ENCODE peak calls at places on chromosomes 16 and 17, in nine cellular contexts. Z, G, C, K, S, A, M, E and W are unnamed samples.

GRCh38 chr17:27578718-27579085 is 52.3 kb upstream of the LGALS9 start:
- DNase-seq in Z (no peak), G (no peak), C (no peak), K (peak; percentile 24), S (no peak), A (peak; percentile 45), M (no peak), E (no peak), W (no peak)

GRCh38 chr16:60608971-60609370 is 1427.3 kb downstream of the CDH8 start:
- DNase-seq in Z (no peak), G (no peak), C (no peak), K (peak; percentile 41), S (no peak), A (no peak), M (no peak), E (no peak), W (no peak)

GRCh38 chr17:67491009-67491677 is 114.1 kb downstream of the PITPNC1 start:
- DNase-seq in Z (peak; percentile 51), G (peak; percentile 100), C (peak; percentile 19), K (peak; percentile 33), S (peak; percentile 68), A (peak; percentile 19), M (peak; percentile 93), E (no peak), W (peak; percentile 98)

GRCh38 chr17:58669853-58670252 is 22.0 kb downstream of the TEX14 start:
- DNase-seq in Z (no peak), G (no peak), C (no peak), K (no peak), S (no peak), A (no peak), M (no peak), E (no peak), W (no peak)

GRCh38 chr16:56800355-56800754 is 64.7 kb upstream of the SLC12A3 start:
- DNase-seq in Z (no peak), G (no peak), C (no peak), K (no peak), S (no peak), A (peak; percentile 80), M (no peak), E (no peak), W (no peak)

GRCh38 chr17:73900516-73900915 is 256.3 kb upstream of the SDK2 start:
- DNase-seq in Z (no peak), G (no peak), C (no peak), K (no peak), S (no peak), A (no peak), M (no peak), E (no peak), W (no peak)

GRCh38 chr17:49230636-49231562 is at the start of gene PHOSPHO1:
- DNase-seq in Z (peak; percentile 83), G (peak; percentile 68), C (peak; percentile 13), K (peak; percentile 66), S (peak; percentile 82), A (peak; percentile 73), M (peak; percentile 30), E (peak; percentile 94), W (peak; percentile 4)

GRCh38 chr17:19538095-19539039 is 4.7 kb downstream of the SLC47A1 start:
- DNase-seq in Z (no peak), G (no peak), C (no peak), K (no peak), S (no peak), A (peak; percentile 93), M (no peak), E (no peak), W (no peak)

GRCh38 chr17:10325036-10325435 is 47.8 kb downstream of the MYH13 start:
- DNase-seq in Z (no peak), G (no peak), C (no peak), K (no peak), S (no peak), A (no peak), M (no peak), E (no peak), W (no peak)

GRCh38 chr16:88570691-88571092 is 489 bp downstream of the ZC3H18 start:
- DNase-seq in Z (peak; percentile 42), G (no peak), C (no peak), K (peak; percentile 33), S (no peak), A (no peak), M (no peak), E (peak; percentile 36), W (no peak)

GRCh38 chr17:42107124-42107523 is 5.4 kb downstream of the DHX58 start:
- DNase-seq in Z (no peak), G (no peak), C (no peak), K (no peak), S (no peak), A (no peak), M (no peak), E (no peak), W (no peak)

GRCh38 chr17:42106009-42106408 is 6.5 kb downstream of the DHX58 start:
- DNase-seq in Z (no peak), G (no peak), C (no peak), K (no peak), S (no peak), A (no peak), M (no peak), E (no peak), W (no peak)

GRCh38 chr17:42101513-42102292 is 3.4 kb upstream of the ZNF385C start:
- DNase-seq in Z (peak; percentile 82), G (peak; percentile 69), C (no peak), K (peak; percentile 21), S (no peak), A (peak; percentile 65), M (peak; percentile 13), E (peak; percentile 56), W (no peak)

GRCh38 chr17:42104264-42104663 is 6.0 kb upstream of the ZNF385C start:
- DNase-seq in Z (no peak), G (no peak), C (no peak), K (no peak), S (no peak), A (no peak), M (no peak), E (no peak), W (no peak)

DNA sequence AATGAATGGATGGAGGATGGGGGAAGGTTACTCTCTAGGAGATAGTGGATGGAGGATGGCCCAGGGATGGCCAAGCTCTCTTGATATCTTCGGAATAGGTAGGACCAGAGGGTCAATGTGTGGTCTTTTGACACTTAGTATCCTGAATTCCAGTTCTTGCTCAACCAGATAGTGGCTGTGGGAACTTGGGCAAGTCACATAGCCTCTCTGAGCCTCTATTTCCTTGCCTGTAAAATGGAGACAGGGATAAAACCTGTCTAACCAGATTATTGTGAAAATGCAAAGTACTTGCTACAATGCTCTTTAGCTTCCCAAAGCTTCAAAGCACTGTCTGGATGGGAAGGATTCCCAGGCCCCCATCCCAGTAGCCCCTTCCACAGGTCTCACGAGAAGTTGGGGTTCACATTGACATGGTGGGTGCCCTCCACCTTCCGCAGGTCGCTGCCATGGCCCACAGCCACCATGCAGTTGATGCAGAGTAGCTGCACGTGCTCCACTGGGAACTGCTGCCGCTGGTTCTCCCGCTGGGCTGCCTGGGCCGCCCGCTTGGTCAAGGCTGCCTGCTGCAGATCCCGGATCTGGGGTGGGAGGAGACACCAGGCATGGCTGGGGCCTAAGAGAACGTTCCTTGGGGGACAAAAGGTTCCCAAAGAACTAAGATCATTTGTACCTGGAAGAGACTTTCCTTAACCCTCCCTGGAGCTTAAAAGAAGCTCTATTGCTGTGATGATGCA is 5.1 kb upstream of the ZNF385C start:
- DNase-seq in Z (no peak), G (no peak), C (no peak), K (no peak), S (no peak), A (no peak), M (no peak), E (no peak), W (no peak)
- TF ChIP-seq CTCF in Z (no peak), G (no peak), C (no peak), K (no peak), S (no peak), A (no peak), M (no peak), E (no peak), W (no peak)

DNA sequence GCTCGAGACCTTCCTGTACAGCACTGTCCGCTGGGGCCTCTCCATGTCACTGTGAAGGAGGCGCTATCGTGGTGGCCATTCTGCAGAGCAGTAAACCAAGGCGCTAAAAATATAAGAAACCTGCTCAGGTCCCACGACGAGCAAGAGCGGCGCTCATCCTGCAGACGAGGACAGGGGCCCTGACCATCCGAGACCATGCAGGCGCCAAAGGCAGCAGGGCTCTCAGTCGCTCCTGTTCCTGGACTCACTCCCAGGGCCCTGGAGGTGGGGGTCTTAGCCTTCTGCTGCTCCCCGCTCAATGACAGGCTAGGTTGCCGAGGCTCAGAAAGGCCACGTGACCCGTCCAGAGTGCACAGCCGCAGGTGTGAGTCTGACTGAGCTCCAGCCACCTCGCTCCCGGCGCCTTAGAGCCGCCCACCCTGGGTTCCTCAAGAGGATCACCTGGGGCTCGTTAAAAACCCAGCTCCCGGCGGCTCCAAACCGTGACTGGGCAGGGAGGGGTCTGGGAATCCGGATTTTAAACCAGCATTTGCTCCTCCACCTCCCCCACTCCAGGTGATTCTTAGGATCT is 503 bp upstream of the ATP2C2 start:
- DNase-seq in Z (peak; percentile 81), G (no peak), C (no peak), K (peak; percentile 8), S (no peak), A (no peak), M (no peak), E (no peak), W (no peak)
- H3K4me3 ChIP-seq in Z (peak overlapping the region; percentile 55), G (no peak overlapping the region), C (peak overlapping the region; percentile 65), K (peak overlapping the region; percentile 24), S (peak overlapping the region; percentile 66), A (no peak overlapping the region), M (no peak overlapping the region), E (no peak overlapping the region), W (no peak overlapping the region)

GRCh38 chr17:35254107-35254802 is 11.4 kb downstream of the SLFN5 start:
- DNase-seq in Z (peak; percentile 58), G (peak; percentile 99), C (no peak), K (peak; percentile 91), S (no peak), A (peak; percentile 56), M (peak; percentile 87), E (peak; percentile 60), W (peak; percentile 89)
- TF ChIP-seq CTCF in Z (no peak), G (no peak), C (no peak), K (no peak), S (no peak), A (no peak), M (no peak), E (no peak), W (no peak)

GRCh38 chr17:79003661-79004411 is 5.7 kb downstream of the CANT1 start:
- DNase-seq in Z (peak; percentile 27), G (no peak), C (no peak), K (no peak), S (peak; percentile 34), A (no peak), M (no peak), E (no peak), W (no peak)

GRCh38 chr17:79007504-79008381 is 1.8 kb downstream of the CANT1 start:
- DNase-seq in Z (peak; percentile 79), G (no peak), C (no peak), K (no peak), S (peak; percentile 30), A (no peak), M (no peak), E (no peak), W (no peak)

GRCh38 chr17:79006794-79007503 is 2.6 kb downstream of the CANT1 start:
- DNase-seq in Z (no peak), G (no peak), C (no peak), K (no peak), S (peak; percentile 51), A (no peak), M (no peak), E (no peak), W (no peak)

GRCh38 chr17:79005063-79005861 is 4.3 kb downstream of the CANT1 start:
- DNase-seq in Z (peak; percentile 92), G (no peak), C (no peak), K (peak; percentile 61), S (no peak), A (no peak), M (no peak), E (no peak), W (no peak)

GRCh38 chr17:79006001-79006400 is 3.6 kb downstream of the CANT1 start:
- DNase-seq in Z (peak; percentile 70), G (no peak), C (no peak), K (no peak), S (no peak), A (no peak), M (no peak), E (no peak), W (no peak)
- H3K4me3 ChIP-seq in Z (peak overlapping the region; percentile 3), G (no peak overlapping the region), C (no peak overlapping the region), K (no peak overlapping the region), S (no peak overlapping the region), A (no peak overlapping the region), M (no peak overlapping the region), E (no peak overlapping the region), W (no peak overlapping the region)